ENCODE peak calls at places on chromosomes 4 and X, in four cellular contexts. B is H1, U is mesendoderm, V is H9. A is an unnamed sample.

GRCh38 chr4:306551-306961 is 1.3 kb upstream of the ZNF732 start:
- DNase-seq in B (no peak), U (no peak), V (no peak), A (no peak)

GRCh38 chrX:47232803-47233332 is at the start of gene USP11:
- DNase-seq in B (peak), U (peak), V (peak), A (no peak)

GRCh38 chr4:119105605-119106004 is 30.0 kb upstream of the MYOZ2 start:
- DNase-seq in B (no peak), U (no peak), V (no peak), A (no peak)

GRCh38 chr4:7076694-7077082 is 8.8 kb upstream of the GRPEL1 start:
- DNase-seq in B (no peak), U (no peak), V (no peak), A (no peak)

GRCh38 chr4:185016101-185016940 is 2.0 kb upstream of the HELT start:
- DNase-seq in B (peak), U (peak), V (no peak), A (no peak)

GRCh38 chr4:118774989-118775388 is 60.9 kb downstream of the SEC24D start:
- DNase-seq in B (no peak), U (peak), V (no peak), A (no peak)

GRCh38 chrX:11499076-11500044 is 166.4 kb downstream of the ARHGAP6 start:
- DNase-seq in B (no peak), U (no peak), V (no peak), A (no peak)

GRCh38 chr4:66555301-66555700 is 885.0 kb upstream of the EPHA5 start:
- DNase-seq in B (no peak), U (no peak), V (no peak), A (no peak)

GRCh38 chr4:90745176-90745575 is 618.0 kb downstream of the CCSER1 start:
- DNase-seq in B (no peak), U (no peak), V (no peak), A (no peak)

GRCh38 chr4:140168936-140169335 is 15.0 kb upstream of the MAML3 start:
- DNase-seq in B (no peak), U (no peak), V (no peak), A (no peak)

GRCh38 chr4:168993724-168994510 is 16.1 kb downstream of the CBR4 start:
- DNase-seq in B (no peak), U (peak), V (no peak), A (no peak)

GRCh38 chr4:26368685-26369084 is 47.9 kb downstream of the RBPJ start:
- DNase-seq in B (no peak), U (no peak), V (no peak), A (no peak)

GRCh38 chrX:75154871-75155270 is 1.2 kb downstream of the ABCB7 start:
- DNase-seq in B (no peak), U (no peak), V (no peak), A (no peak)

GRCh38 chr4:3346146-3346545 is 53.3 kb downstream of the RGS12 start:
- DNase-seq in B (no peak), U (peak), V (no peak), A (peak)

GRCh38 chr4:65668201-65669007 is 1.9 kb downstream of the EPHA5 start:
- DNase-seq in B (peak), U (peak), V (peak), A (peak)

GRCh38 chrX:150088766-150089518 is 150.7 kb upstream of the EOLA2 start:
- DNase-seq in B (no peak), U (no peak), V (no peak), A (no peak)

GRCh38 chr4:146959692-146960091 is 14.0 kb upstream of the TTC29 start:
- DNase-seq in B (no peak), U (no peak), V (no peak), A (no peak)

GRCh38 chrX:101759000-101759399 is 99.3 kb upstream of the ARMCX2 start:
- DNase-seq in B (peak), U (peak), V (peak), A (peak)

GRCh38 chr4:56817840-56818491 is 3.5 kb downstream of the SPINK2 start:
- DNase-seq in B (no peak), U (no peak), V (no peak), A (no peak)

GRCh38 chrX:109732319-109732779 is 708 bp downstream of the ACSL4 start:
- DNase-seq in B (peak), U (peak), V (peak), A (no peak)

GRCh38 chr4:87209696-87210095 is 10.7 kb downstream of the KLHL8 start:
- DNase-seq in B (no peak), U (no peak), V (no peak), A (no peak)

GRCh38 chr4:7828011-7828720 is 111.5 kb downstream of the AFAP1 start:
- DNase-seq in B (no peak), U (peak), V (no peak), A (no peak)

GRCh38 chr4:998096-998691 is 5.0 kb upstream of the SLC26A1 start:
- DNase-seq in B (no peak), U (no peak), V (no peak), A (no peak)

GRCh38 chr4:14880805-14881204 is 121.5 kb upstream of the CPEB2 start:
- DNase-seq in B (no peak), U (no peak), V (no peak), A (no peak)

GRCh38 chr4:14879643-14880042 is 122.6 kb upstream of the CPEB2 start:
- DNase-seq in B (no peak), U (no peak), V (no peak), A (no peak)

GRCh38 chr4:14874990-14875389 is 127.3 kb upstream of the CPEB2 start:
- DNase-seq in B (no peak), U (no peak), V (no peak), A (no peak)

GRCh38 chr4:14878681-14879080 is 123.6 kb upstream of the CPEB2 start:
- DNase-seq in B (no peak), U (no peak), V (no peak), A (no peak)

GRCh38 chr4:14877246-14878220 is 124.7 kb upstream of the CPEB2 start:
- DNase-seq in B (no peak), U (no peak), V (no peak), A (no peak)
- H3K4ac ChIP-seq in B (no peak), U (no peak), V (no peak), A (no peak)

GRCh38 chr4:11769425-11769824 is 340.7 kb upstream of the HS3ST1 start:
- DNase-seq in B (no peak), U (no peak), V (no peak), A (no peak)
- H4K8ac ChIP-seq in B (no peak), U (no peak), V (no peak), A (no peak)

DNA sequence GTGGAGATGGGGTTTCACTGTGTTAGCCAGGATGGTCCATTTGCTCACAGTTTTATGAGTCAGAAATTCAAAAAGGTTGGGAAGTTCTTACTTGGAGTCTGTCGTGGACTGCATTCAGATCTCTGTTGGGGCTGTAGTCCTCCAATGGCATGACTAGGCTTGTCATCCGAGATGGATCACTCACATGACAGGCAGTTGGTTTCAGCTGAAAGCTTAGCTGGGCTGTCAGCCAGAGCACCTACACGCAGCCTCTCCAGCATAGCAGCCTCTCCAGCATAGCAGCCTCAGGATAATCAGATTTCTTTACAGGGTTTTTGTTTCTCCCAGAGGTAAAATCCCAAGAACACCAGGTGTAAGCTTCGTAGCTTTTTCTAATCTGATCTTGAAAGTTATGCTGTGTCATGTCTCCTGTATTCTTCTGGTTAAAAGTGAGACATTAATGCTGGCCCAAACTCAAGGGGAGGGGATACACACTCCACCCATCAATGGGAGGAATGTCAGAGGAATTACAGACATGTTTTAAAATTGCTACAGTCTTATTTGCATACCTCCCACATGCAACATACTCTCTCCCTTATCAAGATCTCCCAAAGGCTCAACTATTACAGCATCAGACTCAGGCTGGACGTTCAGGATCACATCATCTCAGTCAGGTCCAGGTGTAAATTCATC is 31.6 kb upstream of the SOD3 start:
- DNase-seq in B (no peak), U (no peak), V (no peak), A (no peak)
- H3K9ac ChIP-seq in B (no peak), U (no peak), V (no peak), A (no peak)

GRCh38 chr4:145326491-145326890 is 146.1 kb upstream of the OTUD4 start:
- DNase-seq in B (no peak), U (no peak), V (no peak), A (no peak)
- H3K4ac ChIP-seq in B (no peak), U (no peak), V (no peak), A (no peak)

A was measured in neuronal stem cell.